ENCODE peak calls at places on chromosomes 11 and 22, in seven cellular contexts. M is fibroblast of lung; J is tibial nerve; H is fibroblast of mammary gland; X is tibial artery; Y is CD8-positive, alpha-beta T cell; B is body of pancreas. C is an unnamed sample.

GRCh38 chr11:36449566-36450390 is 60.3 kb downstream of the TRAF6 start:
- DNase-seq in M (peak; percentile 25), J (no peak), H (no peak), X (no peak), Y (no peak), B (no peak), C (no peak)

GRCh38 chr11:44286268-44286880 is 23.6 kb downstream of the ALX4 start:
- DNase-seq in M (peak; percentile 57), J (no peak), H (peak; percentile 61), X (no peak), Y (peak; percentile 52), B (peak; percentile 50), C (peak; percentile 42)

GRCh38 chr11:104011031-104011430 is 25.4 kb upstream of the DDI1 start:
- DNase-seq in M (no peak), J (no peak), H (peak; percentile 44), X (no peak), Y (no peak), B (no peak), C (no peak)

GRCh38 chr11:114243461-114244372 is 52.5 kb upstream of the NNMT start:
- DNase-seq in M (peak; percentile 62), J (no peak), H (no peak), X (no peak), Y (no peak), B (no peak), C (peak; percentile 38)

GRCh38 chr22:19478466-19479357 is at the start of gene UFD1:
- DNase-seq in M (peak; percentile 91), J (peak; percentile 40), H (peak; percentile 72), X (peak; percentile 71), Y (peak; percentile 77), B (peak; percentile 86), C (peak; percentile 91)

GRCh38 chr22:41963453-41964105 is 5.7 kb upstream of the SEPTIN3 start:
- DNase-seq in M (peak; percentile 37), J (no peak), H (peak; percentile 30), X (no peak), Y (no peak), B (no peak), C (no peak)

GRCh38 chr11:32388871-32389770 is 46.2 kb downstream of the WT1 start:
- DNase-seq in M (no peak), J (no peak), H (no peak), X (no peak), Y (no peak), B (no peak), C (no peak)

GRCh38 chr11:112315861-112316739 is 55.4 kb upstream of the PLET1 start:
- DNase-seq in M (no peak), J (no peak), H (no peak), X (no peak), Y (no peak), B (no peak), C (no peak)

GRCh38 chr11:17179972-17180371 is 27.8 kb downstream of the PIK3C2A start:
- DNase-seq in M (no peak), J (no peak), H (no peak), X (no peak), Y (no peak), B (no peak), C (no peak)

GRCh38 chr11:109547356-109548027 is 125.5 kb downstream of the C11orf87 start:
- DNase-seq in M (peak; percentile 63), J (no peak), H (peak; percentile 49), X (no peak), Y (no peak), B (no peak), C (peak; percentile 39)

GRCh38 chr11:15224466-15224865 is 109.7 kb downstream of the INSC start:
- DNase-seq in M (no peak), J (no peak), H (no peak), X (no peak), Y (no peak), B (no peak), C (no peak)

GRCh38 chr22:27896251-27896650 is 22.8 kb downstream of the PITPNB start:
- DNase-seq in M (no peak), J (no peak), H (no peak), X (no peak), Y (no peak), B (no peak), C (no peak)
- H3K4me3 ChIP-seq in M (no peak overlapping the region), J (no peak overlapping the region), H (no peak overlapping the region), X (no peak overlapping the region), Y (no peak overlapping the region), B (no peak overlapping the region), C (no peak overlapping the region)

GRCh38 chr11:93737904-93738612 is 3.2 kb downstream of the TAF1D start:
- DNase-seq in M (no peak), J (no peak), H (peak; percentile 51), X (no peak), Y (no peak), B (no peak), C (no peak)

GRCh38 chr11:93740802-93741093 is 547 bp downstream of the TAF1D start:
- DNase-seq in M (peak; percentile 68), J (peak; percentile 24), H (peak; percentile 64), X (peak; percentile 55), Y (peak; percentile 59), B (peak; percentile 49), C (peak; percentile 69)

GRCh38 chr11:93736129-93736528 is 5.2 kb downstream of the TAF1D start:
- DNase-seq in M (peak; percentile 50), J (no peak), H (no peak), X (no peak), Y (no peak), B (no peak), C (no peak)

GRCh38 chr11:93740031-93740801 is 1.1 kb downstream of the TAF1D start:
- DNase-seq in M (peak; percentile 31), J (no peak), H (peak; percentile 39), X (no peak), Y (peak; percentile 18), B (peak; percentile 25), C (peak; percentile 26)

DNA sequence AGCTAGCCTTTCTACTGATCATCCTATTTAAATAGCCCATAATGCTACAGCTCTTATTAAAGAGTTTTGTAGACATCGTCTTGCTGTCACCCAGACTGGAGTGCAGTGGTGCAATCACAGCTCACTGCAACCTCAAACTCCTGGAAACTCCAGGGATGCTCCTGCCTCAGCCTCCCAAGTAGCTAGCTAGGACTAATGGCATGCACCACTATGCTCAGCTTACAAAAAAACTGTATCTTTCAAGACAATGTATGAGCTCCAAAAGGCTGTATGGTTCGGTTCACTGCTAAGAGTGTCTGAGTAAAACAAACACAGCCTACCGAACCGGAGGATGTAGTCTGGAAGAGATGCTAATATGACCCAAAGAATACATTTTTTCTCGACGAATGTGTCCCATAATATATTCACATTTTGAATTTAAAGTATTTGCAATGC is 2.6 kb downstream of the TAF1D start:
- DNase-seq in M (no peak), J (no peak), H (peak; percentile 18), X (no peak), Y (no peak), B (no peak), C (no peak)
- H3K4me3 ChIP-seq in M (peak overlapping the region; percentile 86), J (no peak overlapping the region), H (peak overlapping the region; percentile 94), X (no peak overlapping the region), Y (peak overlapping the region; percentile 81), B (no peak overlapping the region), C (peak overlapping the region; percentile 99)

DNA sequence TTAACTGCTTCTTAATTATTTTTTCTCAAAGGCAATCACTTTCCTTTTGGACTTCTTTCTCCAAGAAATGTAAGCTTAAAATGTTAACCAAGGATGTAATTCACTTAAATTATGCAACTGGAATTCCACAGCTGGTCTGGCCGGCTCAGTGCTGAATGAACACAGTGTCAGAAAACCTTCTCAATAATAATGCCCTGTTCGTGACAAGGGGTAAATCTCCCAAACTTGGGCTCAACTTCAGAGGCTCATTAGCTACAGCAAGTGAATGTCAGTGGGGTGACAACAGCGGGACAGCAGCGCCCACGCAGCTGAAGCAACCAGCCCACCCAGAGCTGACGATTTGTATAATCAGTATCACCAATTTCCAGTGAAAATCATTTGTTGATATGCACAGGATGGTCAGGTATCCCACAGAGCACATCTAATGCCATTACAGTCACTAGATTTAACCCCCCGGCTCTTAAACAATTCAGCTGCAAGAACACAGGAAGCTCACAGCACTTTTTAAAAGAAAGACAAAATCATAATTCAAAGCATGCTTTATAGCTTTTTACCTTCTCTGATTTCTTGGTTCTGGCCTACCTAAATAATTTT is 704.8 kb downstream of the DLG2 start:
- DNase-seq in M (no peak), J (no peak), H (no peak), X (no peak), Y (no peak), B (no peak), C (no peak)
- H3K4me3 ChIP-seq in M (no peak overlapping the region), J (no peak overlapping the region), H (no peak overlapping the region), X (peak overlapping the region; percentile 39), Y (no peak overlapping the region), B (no peak overlapping the region), C (no peak overlapping the region)

GRCh38 chr11:117877120-117877784 is 794 bp upstream of the FXYD6 start:
- DNase-seq in M (peak; percentile 60), J (no peak), H (peak; percentile 15), X (no peak), Y (no peak), B (no peak), C (no peak)
- H3K4me3 ChIP-seq in M (no peak overlapping the region), J (peak overlapping the region; percentile 44), H (no peak overlapping the region), X (peak overlapping the region; percentile 46), Y (no peak overlapping the region), B (no peak overlapping the region), C (peak overlapping the region; percentile 43)

GRCh38 chr11:2302280-2302843 is 549 bp downstream of the TSPAN32 start:
- DNase-seq in M (no peak), J (no peak), H (no peak), X (no peak), Y (peak; percentile 38), B (no peak), C (no peak)
- H3K4me3 ChIP-seq in M (no peak overlapping the region), J (no peak overlapping the region), H (no peak overlapping the region), X (no peak overlapping the region), Y (peak overlapping the region; percentile 82), B (no peak overlapping the region), C (peak overlapping the region; percentile 39)

DNA sequence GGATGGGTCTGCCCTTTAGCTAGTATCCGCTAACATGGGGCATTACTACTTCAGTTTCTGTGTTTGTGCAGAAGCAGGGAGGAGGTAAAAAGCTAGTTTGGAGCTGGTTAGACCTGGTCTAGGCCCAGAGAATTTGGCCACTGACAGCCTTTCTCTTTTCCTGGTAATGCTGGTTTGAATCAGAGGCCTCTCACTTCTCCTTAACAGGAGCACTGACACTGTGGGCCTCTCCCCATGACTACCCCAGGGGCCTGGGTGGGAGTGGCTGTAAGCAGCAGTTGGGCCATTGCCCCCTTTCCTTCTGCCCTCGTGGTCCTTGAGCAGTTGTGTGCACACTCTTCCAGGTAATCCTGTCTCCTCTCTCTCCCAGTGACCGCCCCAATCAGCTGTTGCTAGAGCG is 8.5 kb upstream of the SLC25A18 start:
- DNase-seq in M (no peak), J (no peak), H (no peak), X (no peak), Y (no peak), B (no peak), C (no peak)
- H3K4me3 ChIP-seq in M (no peak overlapping the region), J (no peak overlapping the region), H (no peak overlapping the region), X (no peak overlapping the region), Y (no peak overlapping the region), B (no peak overlapping the region), C (no peak overlapping the region)

GRCh38 chr11:85682330-85683305 is 3.4 kb downstream of the CCDC89 start:
- DNase-seq in M (peak; percentile 67), J (peak; percentile 33), H (peak; percentile 52), X (peak; percentile 48), Y (peak; percentile 64), B (peak; percentile 68), C (no peak)
- H3K4me3 ChIP-seq in M (peak overlapping the region; percentile 42), J (peak overlapping the region; percentile 25), H (peak overlapping the region; percentile 63), X (peak overlapping the region; percentile 54), Y (peak overlapping the region; percentile 73), B (peak overlapping the region; percentile 28), C (no peak overlapping the region)

GRCh38 chr11:118619444-118620205 is 12.2 kb downstream of the PHLDB1 start:
- DNase-seq in M (peak; percentile 96), J (no peak), H (peak; percentile 96), X (peak; percentile 89), Y (no peak), B (peak; percentile 29), C (peak; percentile 91)
- H3K4me3 ChIP-seq in M (no peak overlapping the region), J (no peak overlapping the region), H (peak overlapping the region; percentile 15), X (no peak overlapping the region), Y (no peak overlapping the region), B (no peak overlapping the region), C (no peak overlapping the region)

GRCh38 chr22:31217890-31218287 is 5.8 kb downstream of the LIMK2 start:
- DNase-seq in M (no peak), J (no peak), H (no peak), X (no peak), Y (no peak), B (no peak), C (no peak)
- H3K4me3 ChIP-seq in M (no peak overlapping the region), J (no peak overlapping the region), H (no peak overlapping the region), X (no peak overlapping the region), Y (no peak overlapping the region), B (no peak overlapping the region), C (no peak overlapping the region)